ENCODE peak calls at places on chromosomes 3 and 15, in five cellular contexts. B is PC-9, Q is mesendoderm, E is neural progenitor cell, T is GM23248. R is an unnamed sample.
A peak's percentile ranks its signal among the peaks of the same experiment; 100 is the strongest.

GRCh38 chr3:55042591-55042990 is 114.7 kb upstream of the LRTM1 start:
- DNase-seq in B (no peak), Q (no peak), E (no peak), T (peak; percentile 38), R (no peak)

GRCh38 chr3:177367783-177368182 is 170.5 kb upstream of the TBL1XR1 start:
- DNase-seq in B (no peak), Q (no peak), E (no peak), T (no peak), R (peak; percentile 69)

GRCh38 chr3:53044371-53045106 is 1.3 kb downstream of the SFMBT1 start:
- DNase-seq in B (no peak), Q (peak; percentile 34), E (no peak), T (peak; percentile 66), R (peak; percentile 96)

GRCh38 chr3:114565201-114565600 is 271.4 kb downstream of the TIGIT start:
- DNase-seq in B (no peak), Q (no peak), E (no peak), T (peak; percentile 54), R (no peak)

GRCh38 chr3:155393316-155393715 is 99.8 kb upstream of the STRIT1 start:
- DNase-seq in B (no peak), Q (no peak), E (no peak), T (peak; percentile 42), R (no peak)

GRCh38 chr15:31557899-31558298 is 231.3 kb downstream of the KLF13 start:
- DNase-seq in B (no peak), Q (no peak), E (no peak), T (peak; percentile 17), R (no peak)

GRCh38 chr3:46959169-46959515 is 17.4 kb downstream of the CCDC12 start:
- DNase-seq in B (no peak), Q (no peak), E (no peak), T (peak; percentile 33), R (no peak)

GRCh38 chr15:67531379-67532059 is 10.6 kb downstream of the C15orf61 start:
- DNase-seq in B (no peak), Q (no peak), E (no peak), T (peak; percentile 86), R (peak; percentile 81)

GRCh38 chr3:41997702-41998551 is 36.0 kb upstream of the ULK4 start:
- DNase-seq in B (no peak), Q (peak; percentile 45), E (peak; percentile 45), T (no peak), R (peak; percentile 61)

GRCh38 chr3:169815590-169816150 is 3.0 kb upstream of the LRRC34 start:
- DNase-seq in B (no peak), Q (no peak), E (no peak), T (peak; percentile 17), R (no peak)

DNA sequence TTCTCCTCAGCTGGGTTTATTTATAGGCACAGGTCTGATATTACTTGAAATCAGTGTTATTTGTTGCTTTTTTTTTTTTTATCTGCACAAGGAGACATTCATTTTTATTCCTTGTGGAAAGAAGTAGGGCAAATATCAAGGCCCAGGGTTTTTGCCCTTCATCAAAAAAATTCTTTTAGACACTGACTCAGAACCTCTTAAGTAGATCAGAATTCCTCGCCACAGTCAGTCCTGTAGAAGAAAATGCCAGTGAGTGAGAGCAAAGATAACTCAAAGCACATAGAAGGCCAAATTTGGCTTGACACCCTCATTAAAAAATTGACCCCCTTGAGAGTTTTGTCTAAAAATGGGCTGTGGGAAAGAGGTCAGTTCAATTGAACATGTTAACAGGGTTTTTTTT is 106.5 kb downstream of the MYH15 start:
- DNase-seq in B (no peak), Q (no peak), E (no peak), T (peak; percentile 23), R (no peak)
- H3K4me2 ChIP-seq in B (no peak overlapping the region), Q (no peak overlapping the region), E (no peak overlapping the region), T (no peak overlapping the region), R (peak overlapping the region; percentile 23)

GRCh38 chr15:100711479-100712130 is 109.2 kb downstream of the ASB7 start:
- DNase-seq in B (no peak), Q (no peak), E (no peak), T (no peak), R (peak; percentile 65)
- H3K4me1 ChIP-seq in B (peaks cover 64% of the 10 kb centered on the region), Q (peaks cover 2% of the 10 kb centered on the region), E (no peaks in the 10 kb centered on the region), T (peaks cover 19% of the 10 kb centered on the region), R (peaks cover 9% of the 10 kb centered on the region)

DNA sequence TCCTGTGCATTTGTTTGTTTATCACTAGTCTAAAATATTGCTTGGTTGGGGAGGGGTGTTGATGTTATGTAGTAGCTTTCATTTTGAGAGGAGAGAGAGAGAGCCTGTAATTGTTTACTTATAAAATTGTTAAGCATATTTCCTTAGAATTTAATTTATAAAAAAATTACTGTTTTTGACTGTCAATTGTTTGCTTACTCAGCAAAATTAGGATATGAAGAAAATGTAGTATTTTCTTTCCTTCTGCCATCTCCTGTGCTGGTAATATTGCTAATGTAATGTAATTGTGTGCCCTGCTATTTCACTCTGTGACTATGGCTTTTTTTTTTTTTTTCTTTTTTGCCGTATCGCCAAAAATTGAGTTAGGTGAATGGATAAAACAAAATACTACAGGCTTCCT is 3.5 kb downstream of the U2SURP start:
- DNase-seq in B (no peak), Q (no peak), E (no peak), T (no peak), R (no peak)
- H3K4me2 ChIP-seq in B (peak overlapping the region; percentile 34), Q (no peak overlapping the region), E (no peak overlapping the region), T (no peak overlapping the region), R (no peak overlapping the region)

DNA sequence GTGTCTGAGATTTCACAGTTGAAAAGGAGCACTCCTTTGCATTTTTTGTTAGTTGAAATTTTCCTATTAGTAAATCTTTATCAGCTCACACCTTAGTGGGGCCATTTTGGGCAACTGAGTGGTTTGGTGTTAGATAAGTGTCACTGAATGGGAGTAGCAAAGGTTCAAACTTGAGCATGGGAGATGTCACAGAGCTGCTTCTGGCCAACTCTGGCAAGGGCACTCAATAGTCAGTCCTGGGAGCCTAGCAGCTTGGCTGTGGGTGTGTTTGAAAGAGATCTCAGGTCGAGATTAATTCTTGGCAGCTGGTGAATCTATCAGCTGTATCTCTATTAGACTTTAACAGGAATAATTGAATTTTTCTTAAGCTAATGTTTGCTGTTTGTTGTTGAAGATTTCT is 579.3 kb downstream of the EDEM1 start:
- DNase-seq in B (no peak), Q (no peak), E (no peak), T (no peak), R (no peak)
- H3K4me1 ChIP-seq in B (no peaks in the 10 kb centered on the region), Q (no peaks in the 10 kb centered on the region), E (no peaks in the 10 kb centered on the region), T (no peaks in the 10 kb centered on the region), R (no peaks in the 10 kb centered on the region)

GRCh38 chr3:8641472-8641871 is 3.1 kb downstream of the SSUH2 start:
- DNase-seq in B (no peak), Q (no peak), E (no peak), T (no peak), R (peak; percentile 31)
- H3K4me2 ChIP-seq in B (no peak overlapping the region), Q (no peak overlapping the region), E (no peak overlapping the region), T (no peak overlapping the region), R (no peak overlapping the region)

R was measured in osteoblast.